ENCODE peak calls at places on chromosomes 2 and 18, in five cellular contexts. X is fibroblast of lung, K is endothelial cell of umbilical vein, Q is Peyer's patch, J is tibial artery. T is an unnamed sample.

GRCh38 chr2:383888-384287 is 96.0 kb upstream of the ALKAL2 start:
- DNase-seq in J (no peak), Q (peak), K (no peak), X (no peak), T (peak)

GRCh38 chr2:48715042-48715899 is 40.3 kb downstream of the LHCGR start:
- DNase-seq in J (no peak), X (peak), K (peak), Q (peak), T (peak)

GRCh38 chr18:24559474-24560018 is 99.1 kb downstream of the HRH4 start:
- DNase-seq in K (no peak), X (no peak), J (no peak), Q (no peak), T (no peak)

GRCh38 chr2:141475801-141476200 is 655.0 kb downstream of the LRP1B start:
- DNase-seq in J (no peak), X (no peak), Q (no peak), K (no peak), T (no peak)

GRCh38 chr18:21672868-21673267 is 31.7 kb downstream of the ABHD3 start:
- DNase-seq in J (no peak), Q (peak), K (peak), X (peak), T (peak)

GRCh38 chr2:16319425-16320245 is 346.0 kb downstream of the CYRIA start:
- DNase-seq in X (no peak), J (no peak), Q (no peak), K (no peak), T (no peak)

GRCh38 chr2:122105885-122106221 is 350.4 kb downstream of the TSN start:
- DNase-seq in Q (no peak), X (peak), K (no peak), J (no peak), T (no peak)

GRCh38 chr2:160377204-160377995 is 116.2 kb downstream of the RBMS1 start:
- DNase-seq in X (peak), Q (no peak), J (no peak), K (no peak), T (no peak)

GRCh38 chr2:102004588-102004987 is 12.8 kb downstream of the IL1R2 start:
- DNase-seq in K (no peak), Q (no peak), J (no peak), X (no peak), T (no peak)

GRCh38 chr2:98457045-98457696 is 12.5 kb downstream of the INPP4A start:
- DNase-seq in K (peak), J (no peak), X (peak), Q (no peak), T (peak)

GRCh38 chr2:1707771-1708351 is 36.5 kb downstream of the PXDN start:
- DNase-seq in Q (no peak), J (no peak), X (peak), K (peak), T (peak)

GRCh38 chr2:111057045-111057444 is 63.7 kb upstream of the BCL2L11 start:
- DNase-seq in J (no peak), X (no peak), K (no peak), Q (no peak), T (no peak)

GRCh38 chr2:237058423-237058822 is 27.3 kb upstream of the COPS8 start:
- DNase-seq in K (no peak), Q (no peak), J (no peak), X (no peak), T (no peak)

GRCh38 chr2:31347788-31348187 is 66.8 kb downstream of the XDH start:
- DNase-seq in K (no peak), X (peak), J (no peak), Q (no peak), T (no peak)

GRCh38 chr2:42195559-42195958 is 26.4 kb downstream of the EML4 start:
- DNase-seq in X (peak), J (no peak), Q (no peak), K (peak), T (peak)

GRCh38 chr2:37858197-37858711 is 66.8 kb upstream of the RMDN2 start:
- DNase-seq in K (no peak), J (peak), Q (no peak), X (peak), T (no peak)

GRCh38 chr18:63365909-63366269 is 1.1 kb downstream of the KDSR start:
- DNase-seq in J (no peak), K (no peak), X (no peak), Q (peak), T (no peak)

GRCh38 chr2:119451336-119452050 is 19.8 kb downstream of the TMEM37 start:
- DNase-seq in J (no peak), K (no peak), Q (no peak), X (no peak), T (no peak)

GRCh38 chr2:237715459-237715947 is 83.1 kb upstream of the RBM44 start:
- DNase-seq in K (peak), X (peak), Q (peak), J (peak), T (no peak)

GRCh38 chr2:102848366-102848839 is 86.6 kb downstream of the TMEM182 start:
- DNase-seq in K (peak), J (peak), Q (peak), X (peak), T (peak)

GRCh38 chr2:100691846-100692245 is 128.1 kb upstream of the NPAS2 start:
- DNase-seq in K (no peak), X (no peak), J (no peak), Q (no peak), T (no peak)

GRCh38 chr18:69999671-70000070 is 52.0 kb upstream of the CD226 start:
- DNase-seq in J (no peak), Q (no peak), X (peak), K (no peak), T (no peak)

GRCh38 chr18:37499008-37499407 is 66.6 kb downstream of the CELF4 start:
- DNase-seq in X (no peak), K (no peak), J (no peak), Q (no peak), T (no peak)

GRCh38 chr2:219524817-219525216 is 10.5 kb downstream of the ASIC4 start:
- DNase-seq in X (no peak), K (no peak), J (no peak), Q (no peak), T (no peak)

GRCh38 chr2:46574457-46575354 is 95.3 kb downstream of the TMEM247 start:
- DNase-seq in K (no peak), X (no peak), J (no peak), Q (no peak), T (no peak)

GRCh38 chr2:8608411-8608954 is 73.4 kb upstream of the ID2 start:
- DNase-seq in J (no peak), K (no peak), X (peak), Q (no peak), T (no peak)

GRCh38 chr2:129733579-129733978 is 245.9 kb upstream of the RAB6C start:
- DNase-seq in Q (no peak), K (no peak), X (no peak), J (no peak), T (no peak)

DNA sequence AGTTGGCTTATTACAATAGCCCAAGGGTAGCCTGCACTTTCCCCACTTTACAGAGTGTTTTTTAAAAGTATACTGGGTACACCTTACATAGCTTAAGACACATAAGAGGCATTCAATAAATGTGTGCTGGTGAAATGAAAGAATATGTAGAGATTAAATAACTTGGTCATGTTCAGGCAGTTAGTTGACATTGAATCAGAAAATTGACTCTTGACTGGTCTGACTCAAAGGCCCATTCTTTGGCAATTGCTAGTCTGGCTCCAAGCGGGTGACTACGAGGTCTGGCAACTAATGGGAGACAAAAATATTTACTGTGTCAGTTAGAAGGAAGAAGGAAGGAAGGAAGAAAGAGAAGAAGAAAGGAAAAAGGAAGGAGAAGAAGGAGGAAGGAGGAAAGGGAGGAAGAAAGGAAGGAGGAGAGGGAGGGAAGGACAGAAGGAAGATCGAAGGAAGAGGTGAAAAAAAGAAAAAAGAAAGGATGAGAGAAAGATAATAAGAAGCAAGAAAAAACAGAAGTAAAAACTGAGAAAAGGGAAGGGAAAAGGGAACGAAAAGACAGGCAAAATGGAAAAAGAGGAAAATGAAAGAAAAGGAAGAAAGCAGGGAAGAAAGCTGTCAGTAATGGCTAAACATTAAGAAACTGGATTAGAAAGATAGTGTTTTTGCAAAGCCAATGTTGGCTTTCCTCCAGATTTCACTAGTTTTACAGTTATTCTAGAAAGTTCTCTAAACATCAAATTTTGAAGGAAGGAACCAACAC is 286.5 kb upstream of the TRIB2 start:
- DNase-seq in Q (no peak), K (no peak), X (peak), J (no peak), T (peak)
- H3K27ac ChIP-seq in Q (peak), K (no peak), X (peak), J (peak), T (no peak)

DNA sequence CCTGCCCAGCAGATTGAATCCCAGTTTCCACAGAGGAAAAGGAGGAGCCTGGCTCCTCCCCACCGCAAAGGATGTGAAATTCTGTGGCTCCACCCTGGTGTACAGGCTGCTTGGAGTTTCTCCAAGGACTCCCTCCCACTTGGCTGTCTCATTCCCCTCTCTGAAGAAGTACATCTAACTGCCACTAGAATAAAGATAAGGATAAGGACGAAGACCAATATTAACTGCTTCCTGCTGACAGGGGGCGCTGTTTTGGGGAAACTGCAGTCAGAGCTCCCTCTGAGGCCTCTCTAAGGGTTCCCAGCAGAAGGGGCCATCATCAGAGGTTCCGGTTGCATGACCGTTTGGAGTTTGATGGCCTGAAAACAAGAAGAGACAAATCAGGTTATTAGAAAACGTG is 790.9 kb downstream of the CPS1 start:
- DNase-seq in Q (no peak), J (no peak), X (no peak), K (no peak), T (no peak)
- TF ChIP-seq CTCF in Q (no peak), J (no peak), X (no peak), K (no peak), T (no peak)

DNA sequence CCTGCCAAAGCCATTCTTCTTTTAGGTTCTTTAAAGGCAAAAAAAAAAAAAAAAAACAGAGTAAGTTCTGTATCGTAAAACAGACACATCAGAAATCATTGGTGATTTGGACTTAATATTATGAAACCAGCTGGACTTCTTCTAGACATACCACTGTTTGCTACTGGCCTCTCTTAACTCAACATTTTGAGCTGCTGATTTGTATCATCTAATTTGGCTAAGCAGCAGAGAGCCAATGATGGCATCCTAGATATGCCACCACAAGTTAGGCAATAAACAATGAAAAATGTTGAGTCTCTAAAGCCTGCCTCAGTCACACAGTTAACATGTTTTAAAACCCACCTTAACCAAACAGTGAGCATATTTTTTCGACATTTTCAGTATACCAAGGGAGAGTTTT is 1034.3 kb upstream of the NXPH2 start:
- DNase-seq in X (no peak), Q (no peak), K (no peak), J (no peak), T (no peak)
- H3K27ac ChIP-seq in X (no peak), Q (no peak), K (no peak), J (no peak), T (no peak)

DNA sequence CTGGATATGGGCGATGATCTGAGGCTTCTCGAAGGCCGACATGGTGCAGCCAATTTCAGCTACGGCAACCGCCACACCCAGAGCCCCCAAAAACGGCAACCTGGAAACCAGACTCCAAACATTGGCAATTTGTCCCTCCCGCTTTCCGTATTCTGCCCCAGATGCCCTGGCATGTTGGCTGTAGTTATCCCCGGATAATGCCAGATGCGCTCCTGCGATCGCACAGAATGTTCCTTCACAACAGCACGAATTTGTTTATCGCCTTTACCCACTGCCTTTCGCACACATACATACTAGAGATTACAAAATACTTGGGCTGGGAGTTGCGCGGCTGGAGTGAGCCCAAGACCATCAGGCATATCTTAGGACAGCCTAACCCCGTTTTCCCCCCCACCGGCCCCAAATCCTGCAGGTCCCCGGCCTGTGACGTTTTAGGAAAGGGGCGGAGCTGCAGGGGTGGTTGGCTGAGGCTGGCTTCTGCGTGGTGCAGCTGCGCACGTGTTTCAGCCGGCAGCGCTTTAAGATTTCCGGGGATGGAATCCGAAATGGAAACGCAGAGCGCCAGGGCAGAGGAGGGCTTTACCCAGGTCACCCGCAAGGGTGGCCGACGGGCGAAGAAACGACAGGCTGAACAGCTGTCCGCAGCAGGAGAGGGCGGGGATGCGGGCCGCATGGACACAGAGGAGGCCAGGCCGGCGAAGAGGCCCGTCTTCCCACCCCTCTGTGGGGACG is at the start of gene PNO1:
- DNase-seq in K (peak), X (peak), J (peak), Q (peak), T (peak)
- TF ChIP-seq CTCF in K (peak), X (no peak), J (no peak), Q (no peak), T (no peak)

DNA sequence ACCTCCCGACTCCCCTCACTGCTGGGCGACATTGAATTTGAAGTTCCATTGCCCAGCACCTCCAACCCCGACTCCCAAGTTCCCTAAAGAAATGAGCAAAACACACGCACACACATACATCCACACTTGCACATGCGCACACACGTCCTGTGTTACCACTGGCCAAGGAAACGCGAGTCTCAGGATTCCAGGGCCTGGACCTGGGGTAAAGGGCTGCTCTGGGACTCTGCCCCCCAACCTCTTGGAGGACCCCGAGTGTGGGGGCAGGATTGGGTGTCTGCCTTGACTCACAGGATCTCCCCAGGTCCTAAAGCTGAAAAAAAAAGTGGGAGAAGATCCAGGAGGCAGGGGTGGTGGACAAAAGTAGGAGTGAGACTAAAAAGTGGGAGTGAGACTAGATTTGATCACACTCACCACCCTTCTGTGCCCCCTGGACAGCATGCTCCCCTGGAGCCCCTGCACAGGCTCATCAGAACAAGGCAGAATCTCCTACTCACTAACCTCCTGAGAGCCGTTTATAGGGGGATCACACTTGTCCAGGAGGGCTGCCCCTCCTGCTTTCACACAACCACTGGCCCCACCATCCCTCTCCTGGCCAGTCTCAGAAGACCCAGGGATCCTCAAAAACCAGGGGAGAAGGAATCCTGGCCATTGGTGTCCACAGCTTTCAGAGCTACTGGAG is 202.2 kb downstream of the TNS1 start:
- DNase-seq in Q (peak), K (no peak), X (no peak), J (peak), T (no peak)
- H3K27ac ChIP-seq in Q (no peak), K (no peak), X (no peak), J (peak), T (no peak)